ENCODE peak calls at places on chromosome X, in nine cellular contexts. E is GM23338, W is HCT116, I is SK-N-SH, C is A549, K is GM12878, S is K562, Y is Panc1, V is HepG2. T is an unnamed sample.

GRCh38 chrX:39152106-39152649 is 350.9 kb downstream of the MID1IP1 start:
- DNase-seq in K (no peak), E (peak; percentile 62), W (no peak), I (peak; percentile 65), S (peak; percentile 79), Y (peak; percentile 2), V (no peak), C (peak; percentile 14), T (no peak)

GRCh38 chrX:133402042-133402453 is 13.2 kb downstream of the GPC4 start:
- DNase-seq in V (no peak), Y (no peak), E (no peak), K (no peak), C (no peak), I (no peak), W (no peak), S (no peak), T (no peak)

GRCh38 chrX:20965270-20966044 is 408.8 kb upstream of the CNKSR2 start:
- DNase-seq in K (no peak), I (no peak), W (no peak), Y (no peak), E (peak; percentile 4), V (no peak), C (no peak), S (no peak), T (no peak)

GRCh38 chrX:49230500-49231232 is 2.5 kb downstream of the CACNA1F start:
- DNase-seq in C (no peak), Y (no peak), E (peak; percentile 84), S (peak; percentile 88), K (no peak), V (peak; percentile 9), W (no peak), I (no peak), T (no peak)

GRCh38 chrX:15674514-15674898 is 9.9 kb upstream of the CLTRN start:
- DNase-seq in V (peak; percentile 91), I (peak; percentile 86), Y (no peak), W (peak; percentile 87), S (peak; percentile 96), C (peak; percentile 84), K (peak; percentile 94), E (peak; percentile 86), T (peak; percentile 94)

GRCh38 chrX:44314855-44315254 is 28.6 kb downstream of the EFHC2 start:
- DNase-seq in I (no peak), E (no peak), K (no peak), Y (no peak), W (no peak), V (no peak), S (peak; percentile 64), C (no peak), T (no peak)

GRCh38 chrX:148995661-148996060 is 495.2 kb downstream of the AFF2 start:
- DNase-seq in E (peak; percentile 2), K (no peak), I (no peak), W (no peak), Y (no peak), S (no peak), V (no peak), C (no peak), T (no peak)

GRCh38 chrX:84155938-84156337 is 32.1 kb downstream of the RPS6KA6 start:
- DNase-seq in C (no peak), V (no peak), Y (no peak), K (no peak), S (no peak), I (no peak), E (no peak), W (no peak), T (no peak)

GRCh38 chrX:103254171-103254824 is 657 bp downstream of the TCEAL8 start:
- DNase-seq in V (peak; percentile 5), C (no peak), K (peak; percentile 3), E (peak; percentile 95), W (peak; percentile 48), S (peak; percentile 79), Y (no peak), I (peak; percentile 55), T (peak; percentile 11)

GRCh38 chrX:118526149-118526548 is 30.5 kb downstream of the DOCK11 start:
- DNase-seq in S (peak; percentile 41), K (no peak), E (no peak), C (no peak), W (no peak), V (no peak), I (no peak), Y (no peak), T (no peak)

GRCh38 chrX:508163-508562 is 121.5 kb upstream of the PPP2R3B start:
- DNase-seq in I (no peak), W (no peak), K (no peak), E (no peak), C (no peak), S (no peak), V (no peak), Y (no peak), T (no peak)

GRCh38 chrX:2451456-2452316 is 49.1 kb downstream of the DHRSX start:
- DNase-seq in E (peak; percentile 83), Y (no peak), K (no peak), V (no peak), S (peak; percentile 85), W (peak; percentile 93), I (no peak), C (no peak), T (no peak)

GRCh38 chrX:139204903-139205667 is 325.5 kb upstream of the F9 start:
- DNase-seq in S (peak; percentile 66), C (peak; percentile 15), K (no peak), V (no peak), I (peak; percentile 27), Y (no peak), E (peak; percentile 69), W (no peak), T (no peak)

GRCh38 chrX:1537031-1537715 is at the start of gene P2RY8:
- DNase-seq in C (peak; percentile 32), S (peak; percentile 12), I (no peak), K (peak; percentile 75), V (peak; percentile 84), W (no peak), Y (no peak), E (no peak), T (peak; percentile 75)

GRCh38 chrX:148416142-148416541 is 84.3 kb upstream of the AFF2 start:
- DNase-seq in V (no peak), K (no peak), Y (no peak), C (no peak), S (no peak), W (no peak), I (no peak), E (no peak), T (peak; percentile 6)

GRCh38 chrX:87663421-87663820 is 145.8 kb downstream of the KLHL4 start:
- DNase-seq in C (no peak), I (no peak), K (no peak), E (no peak), Y (no peak), V (no peak), S (no peak), W (no peak), T (no peak)
- TF ChIP-seq REST in C (no peak), I (no peak), K (no peak), E (no peak), Y (no peak), V (no peak), S (no peak), W (no peak), T (no peak)

DNA sequence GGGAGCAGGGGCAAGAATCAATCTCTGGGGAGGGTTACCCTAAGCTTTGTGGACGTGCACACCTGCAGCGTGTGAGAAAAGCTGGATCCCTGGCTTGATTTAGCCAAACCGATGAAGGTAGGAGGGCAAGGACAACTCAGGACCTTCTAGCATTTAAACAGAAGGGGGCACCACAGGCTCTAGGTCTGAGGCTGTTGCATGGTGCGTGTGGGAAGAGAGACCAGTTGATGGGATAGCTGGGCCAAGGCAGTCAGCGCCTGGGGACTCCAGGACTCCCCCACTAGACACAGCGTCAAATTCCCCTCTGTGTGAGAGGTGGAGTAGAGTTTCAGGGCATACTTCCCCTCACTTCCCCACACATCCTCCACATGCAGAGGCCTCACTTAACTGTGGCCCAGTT is 4.3 kb downstream of the GABRQ start:
- DNase-seq in K (no peak), I (peak; percentile 46), E (peak; percentile 60), W (no peak), Y (no peak), C (no peak), V (no peak), S (peak; percentile 63), T (no peak)
- TF ChIP-seq CTCF in K (peak; percentile 22), I (peak; percentile 42), E (peak; percentile 71), W (peak; percentile 28), Y (peak; percentile 50), C (no peak), V (peak; percentile 61), S (peak; percentile 68), T (no peak)

GRCh38 chrX:37686979-37687378 is 1.4 kb downstream of the XK start:
- DNase-seq in S (no peak), K (no peak), Y (no peak), W (no peak), C (no peak), V (no peak), E (no peak), I (no peak), T (no peak)

GRCh38 chrX:37686348-37686736 is 751 bp downstream of the XK start:
- DNase-seq in W (no peak), S (peak; percentile 18), K (no peak), I (no peak), C (no peak), V (no peak), E (no peak), Y (no peak), T (no peak)

GRCh38 chrX:37684918-37685317 is 673 bp upstream of the XK start:
- DNase-seq in I (no peak), S (peak; percentile 11), E (no peak), C (no peak), W (no peak), V (no peak), Y (no peak), K (no peak), T (no peak)

GRCh38 chrX:37685452-37686347 is at the start of gene XK:
- DNase-seq in I (peak; percentile 57), W (peak; percentile 71), C (peak; percentile 2), S (peak; percentile 84), V (no peak), E (peak; percentile 74), K (no peak), Y (no peak), T (no peak)

DNA sequence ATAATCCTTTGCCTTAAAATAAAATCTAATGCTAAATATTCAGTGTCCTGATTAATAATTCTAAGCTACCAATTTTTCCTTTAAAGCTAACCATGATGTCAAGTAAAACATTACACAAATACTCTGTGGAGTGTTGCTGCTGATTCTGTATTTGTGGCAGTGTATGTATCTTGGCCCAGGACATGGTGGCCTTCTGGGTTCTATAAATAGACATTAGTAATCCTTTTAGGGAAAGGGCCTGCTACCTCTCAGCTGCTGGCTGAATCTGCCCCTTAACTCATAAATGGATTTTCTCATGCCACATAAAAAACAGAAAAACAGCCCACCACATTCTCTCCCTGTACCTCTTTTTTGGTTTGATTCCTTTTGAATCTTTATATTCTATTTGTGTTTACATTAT is 1.2 kb upstream of the XK start:
- DNase-seq in K (no peak), V (no peak), S (peak; percentile 17), Y (no peak), C (no peak), W (no peak), E (no peak), I (no peak), T (no peak)
- TF ChIP-seq REST in K (no peak), V (no peak), S (no peak), Y (no peak), C (no peak), W (no peak), E (no peak), I (no peak), T (no peak)

DNA sequence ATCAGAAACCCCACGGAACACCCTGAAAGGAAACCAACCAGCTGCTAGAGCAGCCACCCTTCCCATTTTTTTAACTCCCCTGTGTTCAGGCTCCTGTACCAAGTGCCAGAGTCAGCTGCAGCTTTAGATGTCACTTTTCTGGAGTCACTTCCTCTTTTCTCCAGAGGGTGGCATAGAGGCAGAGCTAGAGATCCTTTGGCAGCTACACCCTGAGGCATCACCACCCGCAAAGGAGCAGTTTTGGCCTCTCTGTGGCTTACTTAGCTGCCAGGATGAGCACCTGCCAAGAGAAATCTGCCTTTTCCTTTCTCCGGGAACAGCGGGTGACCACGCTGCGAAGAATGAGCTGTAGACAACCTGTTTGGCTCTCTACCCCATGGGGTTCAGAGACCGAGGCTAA is 58.0 kb upstream of the CHRDL1 start:
- DNase-seq in K (no peak), Y (no peak), V (no peak), I (peak; percentile 20), S (no peak), C (peak; percentile 6), W (no peak), E (peak; percentile 64), T (peak; percentile 12)
- TF ChIP-seq CTCF in K (no peak), Y (peak; percentile 34), V (peak; percentile 32), I (peak; percentile 37), S (no peak), C (peak; percentile 18), W (peak; percentile 4), E (peak; percentile 60), T (no peak)

T was measured in HL-60.